ENCODE peak calls at places on chromosomes 1 and 21, in six cellular contexts. One of them, this sample, is unnamed.

GRCh38 chr21:31732538-31732864 is 583 bp upstream of the SCAF4 start:
- DNase-seq in stimulated activated CD4-positive, alpha-beta T cell treated with anti-CD3 and anti-CD28 coated beads, Interleukin-2, amount 100 ng/mL, for 24 hours: no peak
- DNase-seq in NCI-H1092 treated with DMSO at 0.1 percent for 48 hours: no peak
- DNase-seq in NCI-H1436: no peak
- DNase-seq in NCI-H2081: no peak
- DNase-seq in progenitor cell of endocrine pancreas: no peak
- DNase-seq in this sample: no peak

GRCh38 chr1:235835226-235835625 is 31.5 kb downstream of the LYST start:
- DNase-seq in NCI-H1092 treated with DMSO at 0.1 percent for 48 hours: no peak
- DNase-seq in NCI-H1436: no peak
- DNase-seq in progenitor cell of endocrine pancreas: no peak
- DNase-seq in stimulated activated CD4-positive, alpha-beta T cell treated with anti-CD3 and anti-CD28 coated beads, Interleukin-2, amount 100 ng/mL, for 24 hours: no peak
- DNase-seq in NCI-H2081: no peak
- DNase-seq in this sample: no peak

GRCh38 chr1:6743189-6744101 is 41.8 kb upstream of the CAMTA1 start:
- DNase-seq in NCI-H2081: no peak
- DNase-seq in NCI-H1436: peak; percentile 3
- DNase-seq in stimulated activated CD4-positive, alpha-beta T cell treated with anti-CD3 and anti-CD28 coated beads, Interleukin-2, amount 100 ng/mL, for 24 hours: peak; percentile 9
- DNase-seq in NCI-H1092 treated with DMSO at 0.1 percent for 48 hours: no peak
- DNase-seq in progenitor cell of endocrine pancreas: no peak
- DNase-seq in this sample: no peak

GRCh38 chr1:7755448-7755847 is 15.6 kb upstream of the VAMP3 start:
- DNase-seq in stimulated activated CD4-positive, alpha-beta T cell treated with anti-CD3 and anti-CD28 coated beads, Interleukin-2, amount 100 ng/mL, for 24 hours: no peak
- DNase-seq in NCI-H1092 treated with DMSO at 0.1 percent for 48 hours: peak; percentile 6
- DNase-seq in NCI-H1436: no peak
- DNase-seq in progenitor cell of endocrine pancreas: no peak
- DNase-seq in NCI-H2081: no peak
- DNase-seq in this sample: no peak

GRCh38 chr1:198121058-198121829 is 35.6 kb upstream of the NEK7 start:
- DNase-seq in NCI-H1092 treated with DMSO at 0.1 percent for 48 hours: no peak
- DNase-seq in stimulated activated CD4-positive, alpha-beta T cell treated with anti-CD3 and anti-CD28 coated beads, Interleukin-2, amount 100 ng/mL, for 24 hours: no peak
- DNase-seq in progenitor cell of endocrine pancreas: no peak
- DNase-seq in NCI-H2081: no peak
- DNase-seq in NCI-H1436: no peak
- DNase-seq in this sample: no peak

GRCh38 chr21:44509539-44509938 is 30.5 kb downstream of the KRTAP10-1 start:
- DNase-seq in NCI-H2081: peak; percentile 65
- DNase-seq in NCI-H1092 treated with DMSO at 0.1 percent for 48 hours: peak; percentile 59
- DNase-seq in NCI-H1436: no peak
- DNase-seq in progenitor cell of endocrine pancreas: no peak
- DNase-seq in stimulated activated CD4-positive, alpha-beta T cell treated with anti-CD3 and anti-CD28 coated beads, Interleukin-2, amount 100 ng/mL, for 24 hours: no peak
- DNase-seq in this sample: no peak

GRCh38 chr1:208261874-208262273 is 17.7 kb upstream of the PLXNA2 start:
- DNase-seq in NCI-H1092 treated with DMSO at 0.1 percent for 48 hours: no peak
- DNase-seq in NCI-H1436: no peak
- DNase-seq in stimulated activated CD4-positive, alpha-beta T cell treated with anti-CD3 and anti-CD28 coated beads, Interleukin-2, amount 100 ng/mL, for 24 hours: no peak
- DNase-seq in NCI-H2081: no peak
- DNase-seq in progenitor cell of endocrine pancreas: no peak
- DNase-seq in this sample: no peak

GRCh38 chr1:202966006-202966904 is 802 bp downstream of the CYB5R1 start:
- DNase-seq in NCI-H1436: no peak
- DNase-seq in NCI-H1092 treated with DMSO at 0.1 percent for 48 hours: peak; percentile 11
- DNase-seq in stimulated activated CD4-positive, alpha-beta T cell treated with anti-CD3 and anti-CD28 coated beads, Interleukin-2, amount 100 ng/mL, for 24 hours: no peak
- DNase-seq in progenitor cell of endocrine pancreas: no peak
- DNase-seq in NCI-H2081: no peak
- DNase-seq in this sample: no peak

This sample was measured in NCI-H345.